ENCODE peak calls at places on chromosomes 12 and 14, in ten cellular contexts. O is BJ, Z is A549, Q is right cardiac atrium, V is H7, R is AG04449, C is AG09309, G is DND-41, B is fibroblast of pulmonary artery, U is skeletal muscle cell. L is an unnamed sample.

GRCh38 chr12:115354007-115354452 is 670.1 kb upstream of the TBX3 start:
- DNase-seq in U (peak; percentile 91), Q (peak; percentile 55), B (peak; percentile 96), C (peak; percentile 88), V (no peak), R (peak; percentile 88), G (no peak), Z (peak; percentile 68), O (peak; percentile 91), L (no peak)

GRCh38 chr14:30053103-30053502 is 125.5 kb upstream of the PRKD1 start:
- DNase-seq in B (no peak), G (no peak), R (no peak), U (no peak), V (no peak), Z (no peak), O (no peak), Q (no peak), C (no peak), L (no peak)

GRCh38 chr12:30847259-30847658 is 79.3 kb upstream of the TSPAN11 start:
- DNase-seq in B (peak; percentile 81), O (no peak), R (no peak), U (no peak), Z (no peak), C (peak; percentile 40), Q (no peak), V (no peak), G (peak; percentile 11), L (peak; percentile 58)

GRCh38 chr12:99087278-99087677 is 442.2 kb downstream of the APAF1 start:
- DNase-seq in V (no peak), Z (no peak), R (no peak), U (no peak), O (no peak), Q (no peak), G (no peak), B (peak; percentile 3), C (no peak), L (no peak)

GRCh38 chr12:131222271-131223139 is 268.8 kb downstream of the ADGRD1 start:
- DNase-seq in O (no peak), Q (no peak), B (no peak), R (no peak), G (peak; percentile 29), U (no peak), C (no peak), V (no peak), Z (no peak), L (no peak)

GRCh38 chr12:66280573-66280972 is 21.7 kb upstream of the HELB start:
- DNase-seq in Q (no peak), O (no peak), G (no peak), Z (no peak), B (no peak), V (no peak), R (no peak), C (no peak), U (no peak), L (no peak)

GRCh38 chr14:87049886-87050820 is 942.8 kb downstream of the GALC start:
- DNase-seq in R (peak; percentile 2), G (peak; percentile 34), O (peak; percentile 4), Q (no peak), U (no peak), C (peak; percentile 8), V (peak; percentile 13), B (peak; percentile 31), Z (peak; percentile 2), L (no peak)

GRCh38 chr12:107670999-107671643 is 14.5 kb upstream of the PWP1 start:
- DNase-seq in U (no peak), G (peak; percentile 37), Z (no peak), V (peak; percentile 75), C (no peak), O (no peak), R (no peak), Q (no peak), B (peak; percentile 31), L (no peak)

GRCh38 chr14:76780875-76781647 is 19.8 kb downstream of the VASH1 start:
- DNase-seq in V (no peak), O (no peak), B (peak; percentile 18), Z (no peak), C (no peak), R (no peak), Q (peak; percentile 84), G (no peak), U (no peak), L (no peak)

GRCh38 chr14:28911521-28911920 is 144.9 kb downstream of the FOXG1 start:
- DNase-seq in G (no peak), U (no peak), C (no peak), Q (no peak), Z (no peak), R (no peak), B (no peak), O (no peak), V (no peak), L (no peak)

GRCh38 chr12:68158427-68158826 is 1.1 kb downstream of the IFNG start:
- DNase-seq in Z (no peak), Q (no peak), U (no peak), O (no peak), C (no peak), V (peak; percentile 44), G (no peak), B (peak; percentile 4), R (no peak), L (peak; percentile 53)

GRCh38 chr12:53600490-53601295 is 25.5 kb downstream of the ATF7 start:
- DNase-seq in C (no peak), B (no peak), G (no peak), Z (no peak), Q (no peak), O (no peak), V (no peak), R (no peak), U (no peak), L (no peak)

GRCh38 chr12:125137776-125138344 is 72.6 kb downstream of the AACS start:
- DNase-seq in R (no peak), B (no peak), Q (no peak), U (no peak), Z (no peak), G (no peak), V (peak; percentile 35), C (no peak), O (no peak), L (no peak)

GRCh38 chr14:23579739-23580138 is 1.1 kb upstream of the JPH4 start:
- DNase-seq in C (no peak), R (no peak), V (peak; percentile 17), B (no peak), U (no peak), Q (no peak), Z (no peak), G (no peak), O (no peak), L (no peak)

GRCh38 chr12:45259732-45260480 is 44.0 kb downstream of the ANO6 start:
- DNase-seq in O (no peak), V (no peak), R (no peak), G (peak; percentile 69), C (no peak), U (peak; percentile 71), Q (no peak), B (peak; percentile 42), Z (no peak), L (no peak)

GRCh38 chr12:104955703-104956102 is 2.4 kb downstream of the SLC41A2 start:
- DNase-seq in R (no peak), G (no peak), U (no peak), B (no peak), O (no peak), C (no peak), V (no peak), Z (no peak), Q (no peak), L (no peak)

GRCh38 chr12:104958009-104958945 is at the start of gene SLC41A2:
- DNase-seq in B (peak; percentile 93), Q (peak; percentile 88), O (peak; percentile 54), R (peak; percentile 36), Z (peak; percentile 93), U (peak; percentile 69), V (peak; percentile 95), G (peak; percentile 73), C (peak; percentile 55), L (peak; percentile 83)

GRCh38 chr12:104957388-104958008 is 592 bp downstream of the SLC41A2 start:
- DNase-seq in G (no peak), U (no peak), B (no peak), V (no peak), Z (peak; percentile 57), R (no peak), Q (no peak), C (no peak), O (no peak), L (peak; percentile 26)

GRCh38 chr12:104958946-104959841 is 1.1 kb upstream of the SLC41A2 start:
- DNase-seq in Q (peak; percentile 44), U (no peak), B (peak; percentile 27), G (no peak), R (no peak), Z (no peak), V (no peak), C (no peak), O (peak; percentile 17), L (no peak)

DNA sequence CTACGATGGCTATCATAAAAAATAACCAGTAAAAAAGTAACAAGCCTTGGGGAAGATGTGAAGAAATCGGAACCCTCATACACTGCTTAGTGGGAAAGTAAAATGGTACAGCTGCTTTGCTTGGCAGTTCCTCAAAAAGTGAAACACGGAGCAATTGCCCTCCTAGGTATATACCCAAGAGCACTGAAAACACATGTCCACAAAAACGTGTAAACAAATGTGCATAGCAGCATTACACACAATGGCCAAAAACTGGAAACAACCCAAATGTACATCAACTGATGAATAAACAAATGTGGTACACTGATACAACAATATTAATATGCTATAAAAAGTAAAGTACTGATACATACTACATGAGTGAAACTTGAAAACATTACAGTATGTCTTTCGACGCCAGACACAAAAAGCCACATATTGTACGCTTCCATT is 1.2 kb downstream of the SLC41A2 start:
- DNase-seq in R (no peak), B (peak; percentile 37), U (no peak), C (no peak), Q (no peak), O (no peak), Z (no peak), G (no peak), V (no peak), L (no peak)
- H3K4me3 ChIP-seq in R (no peak overlapping the region), B (peak overlapping the region; percentile 77), U (peak overlapping the region; percentile 81), C (no peak overlapping the region), Q (peak overlapping the region; percentile 93), O (peak overlapping the region; percentile 88), Z (peak overlapping the region; percentile 95), G (no peak overlapping the region), V (no peak overlapping the region), L (no peak overlapping the region)

GRCh38 chr14:94173471-94173884 is 644 bp upstream of the PPP4R4 start:
- DNase-seq in V (no peak), Q (no peak), B (no peak), O (no peak), G (no peak), U (no peak), R (no peak), Z (no peak), C (no peak), L (no peak)
- H3K4me3 ChIP-seq in V (peak overlapping the region; percentile 53), Q (peak overlapping the region; percentile 84), B (peak overlapping the region; percentile 57), O (peak overlapping the region; percentile 53), G (peak overlapping the region; percentile 58), U (peak overlapping the region; percentile 44), R (peak overlapping the region; percentile 67), Z (peak overlapping the region; percentile 70), C (peak overlapping the region; percentile 65), L (peak overlapping the region; percentile 60)

GRCh38 chr12:55707841-55708694 is at the start of gene ITGA7:
- DNase-seq in O (no peak), R (no peak), Z (peak; percentile 77), U (no peak), Q (peak; percentile 94), G (peak; percentile 32), B (no peak), V (peak; percentile 100), C (no peak), L (peak; percentile 47)
- H3K4me3 ChIP-seq in O (peak within 1 kb of the TSS; percentile 62), R (peak within 1 kb of the TSS; percentile 64), Z (peak within 1 kb of the TSS; percentile 86), U (peak within 1 kb of the TSS; percentile 57), Q (peak within 1 kb of the TSS; percentile 81), G (no peak within 1 kb of the TSS), B (peak within 1 kb of the TSS; percentile 49), V (peak within 1 kb of the TSS; percentile 95), C (peak within 1 kb of the TSS; percentile 56), L (peak within 1 kb of the TSS; percentile 31)

GRCh38 chr12:48744251-48745008 is 27.9 kb upstream of the CCNT1 start:
- DNase-seq in Z (no peak), V (no peak), G (no peak), Q (no peak), B (no peak), O (no peak), C (no peak), R (no peak), U (no peak), L (no peak)
- H3K4me3 ChIP-seq in Z (no peak overlapping the region), V (no peak overlapping the region), G (no peak overlapping the region), Q (no peak overlapping the region), B (no peak overlapping the region), O (no peak overlapping the region), C (no peak overlapping the region), R (no peak overlapping the region), U (no peak overlapping the region), L (no peak overlapping the region)